ENCODE peak calls at places on chromosomes 13 and 19, in seven cellular contexts. Z is tibial nerve, G is IMR-90, A is uterus, R is H1, J is sigmoid colon, E is breast epithelium. S is an unnamed sample.

GRCh38 chr19:30319411-30319810 is 52.8 kb upstream of the ZNF536 start:
- DNase-seq in Z (no peak), G (no peak), A (no peak), R (no peak), J (no peak), E (no peak), S (no peak)

GRCh38 chr19:17058236-17058635 is 17.0 kb downstream of the HAUS8 start:
- DNase-seq in Z (no peak), G (peak), A (no peak), R (no peak), J (no peak), E (no peak), S (no peak)

GRCh38 chr19:55112781-55113569 is 4.5 kb downstream of the PPP1R12C start:
- DNase-seq in Z (no peak), G (no peak), A (peak), R (no peak), J (no peak), E (no peak), S (no peak)

GRCh38 chr13:20230913-20231838 is 943 bp downstream of the GJB6 start:
- DNase-seq in Z (no peak), G (no peak), A (no peak), R (peak), J (no peak), E (no peak), S (no peak)

GRCh38 chr13:106496072-106496997 is 39.1 kb downstream of the EFNB2 start:
- DNase-seq in Z (no peak), G (no peak), A (peak), R (no peak), J (no peak), E (no peak), S (no peak)

GRCh38 chr13:114124921-114125320 is 7.5 kb downstream of the RASA3 start:
- DNase-seq in Z (no peak), G (peak), A (no peak), R (no peak), J (no peak), E (no peak), S (no peak)

GRCh38 chr19:11556634-11557420 is 2.2 kb downstream of the ELOF1 start:
- DNase-seq in Z (no peak), G (no peak), A (no peak), R (no peak), J (no peak), E (no peak), S (no peak)

GRCh38 chr13:51801631-51802099 is 2.3 kb downstream of the DHRS12 start:
- DNase-seq in Z (peak), G (no peak), A (peak), R (no peak), J (peak), E (peak), S (peak)

GRCh38 chr13:22055259-22055658 is 384.4 kb downstream of the FGF9 start:
- DNase-seq in Z (no peak), G (no peak), A (no peak), R (no peak), J (no peak), E (no peak), S (no peak)

GRCh38 chr13:35723820-35724219 is 247.3 kb upstream of the MAB21L1 start:
- DNase-seq in Z (no peak), G (peak), A (no peak), R (no peak), J (no peak), E (no peak), S (peak)

GRCh38 chr19:41801682-41802317 is 5.4 kb downstream of the CEACAM3 start:
- DNase-seq in Z (no peak), G (no peak), A (no peak), R (no peak), J (no peak), E (no peak), S (no peak)

GRCh38 chr13:43666403-43666802 is 120.4 kb downstream of the ENOX1 start:
- DNase-seq in Z (no peak), G (no peak), A (no peak), R (no peak), J (no peak), E (no peak), S (no peak)

GRCh38 chr19:38079926-38080380 is 144.1 kb downstream of the DPF1 start:
- DNase-seq in Z (no peak), G (peak), A (no peak), R (no peak), J (no peak), E (no peak), S (no peak)

GRCh38 chr13:39840201-39840600 is 184.7 kb downstream of the COG6 start:
- DNase-seq in Z (peak), G (no peak), A (no peak), R (no peak), J (no peak), E (no peak), S (no peak)

GRCh38 chr13:82571653-82572052 is 1310.6 kb downstream of the SLITRK1 start:
- DNase-seq in Z (no peak), G (no peak), A (no peak), R (no peak), J (no peak), E (no peak), S (no peak)

GRCh38 chr13:80239571-80240255 is 101.2 kb downstream of the SPRY2 start:
- DNase-seq in Z (no peak), G (peak), A (no peak), R (no peak), J (no peak), E (no peak), S (no peak)

GRCh38 chr13:88761145-88761544 is 1090.0 kb downstream of the SLITRK5 start:
- DNase-seq in Z (no peak), G (no peak), A (no peak), R (no peak), J (no peak), E (no peak), S (no peak)

GRCh38 chr13:33218020-33218419 is 67.5 kb downstream of the STARD13 start:
- DNase-seq in Z (no peak), G (peak), A (no peak), R (no peak), J (no peak), E (no peak), S (no peak)

GRCh38 chr19:56748443-56748842 is 76.9 kb upstream of the ZNF835 start:
- DNase-seq in Z (no peak), G (no peak), A (peak), R (no peak), J (no peak), E (no peak), S (peak)

GRCh38 chr19:2700660-2701360 is 1.7 kb downstream of the GNG7 start:
- DNase-seq in Z (no peak), G (no peak), A (no peak), R (no peak), J (no peak), E (no peak), S (no peak)

GRCh38 chr13:84366484-84366883 is 484.2 kb upstream of the SLITRK1 start:
- DNase-seq in Z (no peak), G (peak), A (no peak), R (no peak), J (no peak), E (no peak), S (no peak)

GRCh38 chr13:71866173-71867091 is 572 bp downstream of the DACH1 start:
- DNase-seq in Z (no peak), G (no peak), A (peak), R (peak), J (no peak), E (peak), S (no peak)

GRCh38 chr19:10748924-10749434 is 31.1 kb downstream of the DNM2 start:
- DNase-seq in Z (no peak), G (no peak), A (no peak), R (no peak), J (no peak), E (no peak), S (peak)

GRCh38 chr13:100941377-100941776 is 266.8 kb upstream of the TMTC4 start:
- DNase-seq in Z (no peak), G (no peak), A (no peak), R (no peak), J (no peak), E (no peak), S (no peak)

GRCh38 chr13:65926750-65927171 is 1303.4 kb downstream of the PCDH9 start:
- DNase-seq in Z (no peak), G (no peak), A (no peak), R (peak), J (no peak), E (no peak), S (no peak)

GRCh38 chr13:109383683-109384082 is 402.7 kb downstream of the IRS2 start:
- DNase-seq in Z (no peak), G (peak), A (no peak), R (no peak), J (no peak), E (no peak), S (no peak)

GRCh38 chr13:76754414-76754813 is 131.8 kb downstream of the KCTD12 start:
- DNase-seq in Z (no peak), G (peak), A (peak), R (no peak), J (peak), E (no peak), S (peak)

DNA sequence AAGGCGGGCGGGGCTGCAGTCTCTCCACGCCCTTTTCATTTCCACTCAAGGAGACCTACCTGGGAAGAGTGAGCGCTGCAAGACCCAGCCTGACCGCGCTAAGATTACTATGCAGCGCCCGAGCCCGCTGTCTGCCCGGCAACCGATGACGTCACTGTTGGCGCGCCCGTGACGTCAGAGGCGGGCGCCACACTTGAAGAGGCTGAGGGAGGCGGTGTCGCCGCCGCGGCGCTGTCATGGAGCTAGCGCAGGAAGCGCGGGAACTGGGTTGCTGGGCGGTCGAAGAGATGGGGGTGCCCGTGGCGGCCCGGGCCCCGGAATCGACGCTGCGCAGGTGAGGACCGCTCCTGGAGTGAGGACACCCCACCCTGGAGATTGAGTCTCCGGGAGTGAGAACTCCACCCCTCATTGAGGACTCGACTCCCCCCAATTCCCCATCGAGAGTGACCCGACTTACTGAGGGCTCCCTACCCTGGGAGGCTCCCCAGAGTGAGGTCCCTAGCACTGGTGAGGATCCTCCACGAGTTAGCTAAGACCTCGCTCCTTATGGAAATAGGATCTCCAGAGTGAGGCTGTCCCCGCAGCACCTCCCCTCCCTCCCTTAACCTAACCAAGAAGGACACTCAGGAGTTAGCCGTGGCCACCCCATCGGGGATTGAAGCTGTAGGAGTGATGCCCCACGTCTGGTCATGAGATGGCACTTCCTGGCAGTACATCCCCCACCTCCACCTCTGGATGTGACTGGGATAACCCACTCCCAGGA is at the start of gene HAUS5:
- DNase-seq in Z (peak), G (peak), A (peak), R (peak), J (peak), E (peak), S (peak)
- TF ChIP-seq POLR2A in Z (peak), G (no peak), A (no peak), R (no peak), J (peak), E (no peak), S (no peak)

GRCh38 chr19:5514001-5514400 is 53.8 kb downstream of the TINCR start:
- DNase-seq in Z (no peak), G (no peak), A (no peak), R (no peak), J (no peak), E (no peak), S (no peak)
- TF ChIP-seq POLR2A in Z (no peak), G (no peak), A (no peak), R (no peak), J (no peak), E (no peak), S (no peak)

GRCh38 chr19:47130589-47131168 is at the start of gene SAE1:
- DNase-seq in Z (peak), G (peak), A (peak), R (peak), J (peak), E (peak), S (peak)
- TF ChIP-seq POLR2A in Z (peak), G (peak), A (peak), R (peak), J (peak), E (peak), S (peak)

GRCh38 chr13:27621366-27622101 is at the start of gene POLR1D:
- DNase-seq in Z (peak), G (peak), A (peak), R (peak), J (peak), E (peak), S (peak)
- TF ChIP-seq POLR2A in Z (peak), G (peak), A (peak), R (peak), J (peak), E (peak), S (peak)

DNA sequence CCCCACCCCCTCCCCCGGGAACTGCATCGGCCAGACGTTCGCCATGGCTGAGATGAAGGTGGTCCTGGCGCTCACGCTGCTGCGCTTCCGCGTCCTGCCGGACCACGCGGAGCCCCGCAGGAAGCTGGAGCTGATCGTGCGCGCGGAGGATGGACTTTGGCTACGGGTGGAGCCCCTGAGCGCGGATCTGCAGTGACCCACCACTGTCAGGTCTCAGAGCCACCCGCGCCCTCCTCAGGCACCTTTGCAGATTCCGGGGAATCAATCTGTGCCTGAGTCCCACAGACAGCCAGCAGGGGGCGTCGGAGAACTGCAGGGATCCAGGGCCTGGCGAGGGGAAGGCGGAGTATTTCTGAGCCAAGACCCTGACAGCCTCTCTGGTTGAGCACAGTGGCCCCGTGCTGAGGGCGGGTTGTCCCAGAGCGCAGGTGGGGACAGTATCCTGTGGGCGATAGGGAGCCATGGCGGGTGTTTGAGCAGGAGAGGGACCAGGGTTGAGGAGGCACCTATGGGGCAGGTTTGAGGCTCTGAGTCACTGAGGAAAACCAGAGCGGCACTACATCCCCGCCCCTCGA is 30.4 kb upstream of the CYP4F8 start:
- DNase-seq in Z (peak), G (peak), A (peak), R (peak), J (peak), E (peak), S (peak)
- TF ChIP-seq POLR2A in Z (no peak), G (no peak), A (no peak), R (no peak), J (no peak), E (no peak), S (no peak)

GRCh38 chr19:40716655-40717324 is at the start of the genes COQ8B and ITPKC:
- DNase-seq in Z (peak), G (peak), A (peak), R (peak), J (peak), E (peak), S (peak)

GRCh38 chr19:40718774-40719391 is 2.0 kb downstream of the ITPKC start:
- DNase-seq in Z (peak), G (peak), A (peak), R (no peak), J (peak), E (peak), S (peak)

GRCh38 chr19:40717880-40718773 is 1.2 kb downstream of the ITPKC start:
- DNase-seq in Z (no peak), G (peak), A (peak), R (no peak), J (no peak), E (peak), S (no peak)

GRCh38 chr19:40716031-40716654 is 543 bp downstream of the COQ8B start:
- DNase-seq in Z (no peak), G (peak), A (peak), R (peak), J (no peak), E (peak), S (no peak)

GRCh38 chr19:40717325-40717879 is 490 bp downstream of the ITPKC start:
- DNase-seq in Z (no peak), G (no peak), A (peak), R (no peak), J (peak), E (peak), S (peak)
- TF ChIP-seq POLR2A in Z (no peak), G (no peak), A (no peak), R (no peak), J (no peak), E (no peak), S (no peak)

GRCh38 chr19:32691291-32691951 is at the start of gene NUDT19:
- DNase-seq in Z (peak), G (peak), A (peak), R (peak), J (peak), E (peak), S (peak)

GRCh38 chr19:32688315-32688714 is 3.3 kb upstream of the NUDT19 start:
- DNase-seq in Z (no peak), G (peak), A (no peak), R (no peak), J (no peak), E (no peak), S (peak)

GRCh38 chr19:32687681-32688080 is 3.9 kb upstream of the NUDT19 start:
- DNase-seq in Z (no peak), G (no peak), A (no peak), R (no peak), J (no peak), E (no peak), S (no peak)

GRCh38 chr19:32692727-32693061 is 1.1 kb downstream of the NUDT19 start:
- DNase-seq in Z (no peak), G (no peak), A (no peak), R (no peak), J (no peak), E (no peak), S (no peak)

DNA sequence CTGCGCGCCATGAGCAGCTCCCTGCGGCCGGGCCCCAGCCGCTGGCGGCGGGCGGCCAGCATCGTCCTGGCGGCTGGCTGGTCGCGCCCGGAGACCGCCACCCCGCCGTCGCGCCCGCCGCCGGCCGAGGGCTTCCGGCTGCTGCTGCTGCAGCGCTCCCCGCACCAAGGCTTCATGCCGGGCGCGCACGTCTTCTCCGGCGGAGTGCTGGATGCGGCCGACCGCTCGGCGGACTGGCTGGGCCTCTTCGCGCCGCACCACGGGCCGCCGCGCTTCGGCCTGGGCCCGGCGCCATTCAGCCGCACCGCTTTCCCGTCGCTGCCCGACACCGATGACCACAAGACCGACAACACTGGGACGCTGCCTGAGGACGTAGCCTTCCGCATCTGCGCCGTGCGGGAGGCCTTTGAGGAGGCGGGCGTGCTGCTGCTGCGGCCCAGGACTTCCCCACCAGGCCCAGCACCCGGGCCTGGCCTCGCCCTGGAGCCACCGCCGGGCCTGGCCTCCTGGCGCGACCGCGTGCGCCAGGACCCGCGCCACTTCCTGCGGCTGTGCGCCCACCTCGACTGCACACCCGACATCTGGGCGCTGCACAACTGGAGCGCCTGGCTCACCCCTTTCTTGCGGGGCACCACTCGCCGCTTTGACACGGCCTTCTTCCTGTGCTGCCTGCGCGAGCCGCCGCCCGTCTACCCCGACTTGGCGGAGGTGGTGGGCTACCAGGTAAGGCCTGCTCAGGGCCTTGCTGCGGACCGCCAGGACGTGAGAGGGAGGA is 518 bp downstream of the NUDT19 start:
- DNase-seq in Z (no peak), G (peak), A (no peak), R (peak), J (peak), E (peak), S (peak)
- TF ChIP-seq POLR2A in Z (no peak), G (peak), A (no peak), R (no peak), J (no peak), E (no peak), S (no peak)

GRCh38 chr19:33129901-33130300 is 2.0 kb upstream of the WDR88 start:
- DNase-seq in Z (no peak), G (no peak), A (no peak), R (no peak), J (no peak), E (no peak), S (no peak)

GRCh38 chr19:33124207-33125098 is 7.5 kb upstream of the WDR88 start:
- DNase-seq in Z (no peak), G (no peak), A (no peak), R (no peak), J (no peak), E (no peak), S (no peak)

GRCh38 chr19:33130433-33130832 is 1.5 kb upstream of the WDR88 start:
- DNase-seq in Z (no peak), G (no peak), A (no peak), R (no peak), J (no peak), E (no peak), S (no peak)

GRCh38 chr19:33125929-33126388 is 6.0 kb upstream of the WDR88 start:
- DNase-seq in Z (no peak), G (peak), A (peak), R (peak), J (peak), E (no peak), S (peak)
- TF ChIP-seq POLR2A in Z (no peak), G (no peak), A (no peak), R (no peak), J (no peak), E (no peak), S (no peak)

GRCh38 chr19:5323475-5323811 is 17.2 kb downstream of the PTPRS start:
- DNase-seq in Z (no peak), G (no peak), A (no peak), R (no peak), J (no peak), E (no peak), S (no peak)

GRCh38 chr19:5319516-5319915 is 21.1 kb downstream of the PTPRS start:
- DNase-seq in Z (no peak), G (no peak), A (no peak), R (no peak), J (no peak), E (no peak), S (no peak)

GRCh38 chr19:5321066-5321642 is 19.5 kb downstream of the PTPRS start:
- DNase-seq in Z (no peak), G (no peak), A (no peak), R (no peak), J (no peak), E (no peak), S (no peak)

GRCh38 chr19:5324947-5325346 is 15.7 kb downstream of the PTPRS start:
- DNase-seq in Z (no peak), G (no peak), A (no peak), R (no peak), J (no peak), E (no peak), S (no peak)

GRCh38 chr19:5321851-5322681 is 18.5 kb downstream of the PTPRS start:
- DNase-seq in Z (no peak), G (no peak), A (no peak), R (no peak), J (no peak), E (no peak), S (no peak)
- TF ChIP-seq POLR2A in Z (no peak), G (no peak), A (no peak), R (no peak), J (no peak), E (no peak), S (no peak)